ENCODE peak calls at places on chromosomes 1 and 21, in eight cellular contexts. D is GM23248; X is stimulated activated CD8-positive, alpha-beta memory T cell treated with anti-CD3 and anti-CD28 coated beads, Interleukin-12 subunit alpha, Interleukin-12 subunit beta, amount 100 ng/mL, for 4 hours; V is astrocyte of the spinal cord; S is nephron progenitor cell; U is mammary epithelial cell; B is HS-5; N is CD8-positive, alpha-beta T cell. Q is an unnamed sample.

GRCh38 chr1:33149453-33150190 is 32.2 kb downstream of the TRIM62 start:
- DNase-seq in D (no peak), X (no peak), V (no peak), S (no peak), U (no peak), B (no peak), N (no peak), Q (peak; percentile 30)

GRCh38 chr1:56644064-56644940 is 812 bp upstream of the PRKAA2 start:
- DNase-seq in D (peak; percentile 36), X (no peak), V (peak; percentile 19), S (no peak), U (no peak), B (no peak), N (no peak), Q (peak; percentile 19)

GRCh38 chr1:152047607-152047953 is 10.8 kb upstream of the S100A11 start:
- DNase-seq in D (peak; percentile 91), X (no peak), V (no peak), S (peak; percentile 4), U (peak; percentile 98), B (no peak), N (no peak), Q (peak; percentile 98)

GRCh38 chr21:45277101-45278045 is 10.3 kb downstream of the POFUT2 start:
- DNase-seq in D (no peak), X (no peak), V (no peak), S (no peak), U (no peak), B (no peak), N (peak; percentile 1), Q (no peak)

GRCh38 chr1:22780696-22781095 is 70.1 kb downstream of the EPHB2 start:
- DNase-seq in D (peak; percentile 37), X (no peak), V (no peak), S (peak; percentile 66), U (no peak), B (no peak), N (no peak), Q (peak; percentile 15)

GRCh38 chr1:18908911-18909771 is 6.8 kb upstream of the ALDH4A1 start:
- DNase-seq in D (no peak), X (no peak), V (no peak), S (no peak), U (no peak), B (no peak), N (no peak), Q (no peak)

GRCh38 chr1:201452881-201453280 is 16.1 kb downstream of the PHLDA3 start:
- DNase-seq in D (no peak), X (no peak), V (no peak), S (no peak), U (peak; percentile 39), B (no peak), N (no peak), Q (no peak)

GRCh38 chr1:235601087-235601486 is 48.5 kb downstream of the GNG4 start:
- DNase-seq in D (peak; percentile 32), X (no peak), V (no peak), S (no peak), U (no peak), B (no peak), N (no peak), Q (peak; percentile 14)

GRCh38 chr1:221239911-221240310 is 360.7 kb downstream of the HLX start:
- DNase-seq in D (peak; percentile 8), X (no peak), V (no peak), S (no peak), U (peak; percentile 11), B (no peak), N (no peak), Q (peak; percentile 87)

Q was measured in bronchial epithelial cell.